ENCODE peak calls at places on chromosomes 16 and 17, in eight cellular contexts. One of them, this sample, is unnamed.

GRCh38 chr16:898216-898615 is 72.6 kb downstream of the LMF1 start:
- DNase-seq in GM13977: no peak
- DNase-seq in CD4-positive, CD25-positive, alpha-beta regulatory T cell: no peak
- DNase-seq in dorsolateral prefrontal cortex: no peak
- DNase-seq in cerebellar nuclear complex: no peak
- DNase-seq in non-pigmented ciliary epithelial cell: no peak
- DNase-seq in AG09319: no peak
- DNase-seq in omental fat pad: no peak
- DNase-seq in this sample: no peak

GRCh38 chr17:32746280-32746679 is 130.6 kb downstream of the MYO1D start:
- DNase-seq in GM13977: no peak
- DNase-seq in cerebellar nuclear complex: no peak
- DNase-seq in omental fat pad: no peak
- DNase-seq in dorsolateral prefrontal cortex: no peak
- DNase-seq in AG09319: no peak
- DNase-seq in non-pigmented ciliary epithelial cell: no peak
- DNase-seq in CD4-positive, CD25-positive, alpha-beta regulatory T cell: no peak
- DNase-seq in this sample: no peak

GRCh38 chr16:83227336-83227735 is 580.4 kb upstream of the HSBP1 start:
- DNase-seq in omental fat pad: no peak
- DNase-seq in non-pigmented ciliary epithelial cell: no peak
- DNase-seq in AG09319: no peak
- DNase-seq in dorsolateral prefrontal cortex: peak; percentile 17
- DNase-seq in cerebellar nuclear complex: no peak
- DNase-seq in CD4-positive, CD25-positive, alpha-beta regulatory T cell: no peak
- DNase-seq in GM13977: no peak
- DNase-seq in this sample: no peak

GRCh38 chr17:80008848-80009247 is 26.8 kb downstream of the TBC1D16 start:
- DNase-seq in dorsolateral prefrontal cortex: no peak
- DNase-seq in AG09319: no peak
- DNase-seq in GM13977: no peak
- DNase-seq in CD4-positive, CD25-positive, alpha-beta regulatory T cell: no peak
- DNase-seq in omental fat pad: no peak
- DNase-seq in non-pigmented ciliary epithelial cell: no peak
- DNase-seq in cerebellar nuclear complex: no peak
- DNase-seq in this sample: no peak

GRCh38 chr17:45783593-45784292 is 377 bp upstream of the CRHR1 start:
- DNase-seq in AG09319: no peak
- DNase-seq in cerebellar nuclear complex: no peak
- DNase-seq in GM13977: peak; percentile 42
- DNase-seq in non-pigmented ciliary epithelial cell: no peak
- DNase-seq in dorsolateral prefrontal cortex: no peak
- DNase-seq in CD4-positive, CD25-positive, alpha-beta regulatory T cell: no peak
- DNase-seq in omental fat pad: no peak
- DNase-seq in this sample: no peak

GRCh38 chr17:75645501-75645888 is 12.3 kb downstream of the SMIM5 start:
- DNase-seq in non-pigmented ciliary epithelial cell: peak; percentile 43
- DNase-seq in dorsolateral prefrontal cortex: no peak
- DNase-seq in AG09319: no peak
- DNase-seq in GM13977: no peak
- DNase-seq in CD4-positive, CD25-positive, alpha-beta regulatory T cell: no peak
- DNase-seq in cerebellar nuclear complex: no peak
- DNase-seq in omental fat pad: no peak
- DNase-seq in this sample: peak; percentile 78

GRCh38 chr17:48044851-48045250 is 3.3 kb upstream of the NFE2L1 start:
- DNase-seq in CD4-positive, CD25-positive, alpha-beta regulatory T cell: no peak
- DNase-seq in cerebellar nuclear complex: no peak
- DNase-seq in GM13977: no peak
- DNase-seq in non-pigmented ciliary epithelial cell: no peak
- DNase-seq in dorsolateral prefrontal cortex: no peak
- DNase-seq in omental fat pad: no peak
- DNase-seq in AG09319: no peak
- DNase-seq in this sample: no peak

GRCh38 chr16:49698931-49699715 is 156.8 kb downstream of the ZNF423 start:
- DNase-seq in cerebellar nuclear complex: no peak
- DNase-seq in AG09319: no peak
- DNase-seq in dorsolateral prefrontal cortex: no peak
- DNase-seq in non-pigmented ciliary epithelial cell: no peak
- DNase-seq in GM13977: no peak
- DNase-seq in CD4-positive, CD25-positive, alpha-beta regulatory T cell: no peak
- DNase-seq in omental fat pad: no peak
- DNase-seq in this sample: no peak

GRCh38 chr16:8720080-8720966 is 45.9 kb downstream of the ABAT start:
- DNase-seq in non-pigmented ciliary epithelial cell: no peak
- DNase-seq in omental fat pad: no peak
- DNase-seq in AG09319: no peak
- DNase-seq in cerebellar nuclear complex: no peak
- DNase-seq in dorsolateral prefrontal cortex: peak; percentile 33
- DNase-seq in CD4-positive, CD25-positive, alpha-beta regulatory T cell: no peak
- DNase-seq in GM13977: no peak
- DNase-seq in this sample: no peak

GRCh38 chr16:11619327-11619851 is 32.7 kb upstream of the LITAF start:
- DNase-seq in non-pigmented ciliary epithelial cell: no peak
- DNase-seq in GM13977: no peak
- DNase-seq in cerebellar nuclear complex: no peak
- DNase-seq in AG09319: no peak
- DNase-seq in dorsolateral prefrontal cortex: no peak
- DNase-seq in CD4-positive, CD25-positive, alpha-beta regulatory T cell: peak; percentile 57
- DNase-seq in omental fat pad: no peak
- DNase-seq in this sample: no peak

GRCh38 chr17:59361916-59362810 is 30.7 kb downstream of the YPEL2 start:
- DNase-seq in AG09319: peak; percentile 82
- DNase-seq in cerebellar nuclear complex: no peak
- DNase-seq in dorsolateral prefrontal cortex: peak; percentile 35
- DNase-seq in CD4-positive, CD25-positive, alpha-beta regulatory T cell: peak; percentile 71
- DNase-seq in GM13977: peak; percentile 42
- DNase-seq in non-pigmented ciliary epithelial cell: peak; percentile 85
- DNase-seq in omental fat pad: no peak
- DNase-seq in this sample: no peak

GRCh38 chr16:700684-701584 is 4.7 kb downstream of the FBXL16 start:
- DNase-seq in GM13977: peak; percentile 67
- DNase-seq in cerebellar nuclear complex: no peak
- DNase-seq in dorsolateral prefrontal cortex: no peak
- DNase-seq in non-pigmented ciliary epithelial cell: no peak
- DNase-seq in AG09319: no peak
- DNase-seq in CD4-positive, CD25-positive, alpha-beta regulatory T cell: peak; percentile 55
- DNase-seq in omental fat pad: no peak
- DNase-seq in this sample: no peak

GRCh38 chr17:82767041-82767754 is 15.3 kb downstream of the TBCD start:
- DNase-seq in omental fat pad: peak; percentile 49
- DNase-seq in GM13977: no peak
- DNase-seq in non-pigmented ciliary epithelial cell: no peak
- DNase-seq in CD4-positive, CD25-positive, alpha-beta regulatory T cell: no peak
- DNase-seq in AG09319: no peak
- DNase-seq in dorsolateral prefrontal cortex: peak; percentile 77
- DNase-seq in cerebellar nuclear complex: no peak
- DNase-seq in this sample: no peak

GRCh38 chr17:40290629-40291296 is 3.1 kb downstream of the CDC6 start:
- DNase-seq in AG09319: peak; percentile 92
- DNase-seq in dorsolateral prefrontal cortex: peak; percentile 72
- DNase-seq in omental fat pad: no peak
- DNase-seq in CD4-positive, CD25-positive, alpha-beta regulatory T cell: peak; percentile 52
- DNase-seq in GM13977: no peak
- DNase-seq in non-pigmented ciliary epithelial cell: peak; percentile 89
- DNase-seq in cerebellar nuclear complex: no peak
- DNase-seq in this sample: no peak

GRCh38 chr17:64358261-64358788 is 32.3 kb downstream of the PECAM1 start:
- DNase-seq in cerebellar nuclear complex: no peak
- DNase-seq in AG09319: no peak
- DNase-seq in GM13977: no peak
- DNase-seq in dorsolateral prefrontal cortex: no peak
- DNase-seq in non-pigmented ciliary epithelial cell: no peak
- DNase-seq in CD4-positive, CD25-positive, alpha-beta regulatory T cell: no peak
- DNase-seq in omental fat pad: no peak
- DNase-seq in this sample: no peak

GRCh38 chr16:53515259-53515658 is 12.2 kb upstream of the AKTIP start:
- DNase-seq in omental fat pad: no peak
- DNase-seq in non-pigmented ciliary epithelial cell: peak; percentile 71
- DNase-seq in AG09319: no peak
- DNase-seq in CD4-positive, CD25-positive, alpha-beta regulatory T cell: no peak
- DNase-seq in dorsolateral prefrontal cortex: no peak
- DNase-seq in cerebellar nuclear complex: no peak
- DNase-seq in GM13977: no peak
- DNase-seq in this sample: no peak

GRCh38 chr16:87927195-87927562 is 9.2 kb downstream of the CA5A start:
- DNase-seq in non-pigmented ciliary epithelial cell: no peak
- DNase-seq in AG09319: no peak
- DNase-seq in GM13977: no peak
- DNase-seq in dorsolateral prefrontal cortex: no peak
- DNase-seq in cerebellar nuclear complex: no peak
- DNase-seq in CD4-positive, CD25-positive, alpha-beta regulatory T cell: no peak
- DNase-seq in omental fat pad: no peak
- DNase-seq in this sample: no peak

GRCh38 chr16:8867483-8868271 is 1.1 kb downstream of the CARHSP1 start:
- DNase-seq in AG09319: no peak
- DNase-seq in CD4-positive, CD25-positive, alpha-beta regulatory T cell: peak; percentile 34
- DNase-seq in non-pigmented ciliary epithelial cell: no peak
- DNase-seq in dorsolateral prefrontal cortex: peak; percentile 39
- DNase-seq in GM13977: peak; percentile 62
- DNase-seq in omental fat pad: peak; percentile 51
- DNase-seq in cerebellar nuclear complex: no peak
- DNase-seq in this sample: no peak

GRCh38 chr16:78792952-78793351 is 693.5 kb downstream of the WWOX start:
- DNase-seq in CD4-positive, CD25-positive, alpha-beta regulatory T cell: no peak
- DNase-seq in dorsolateral prefrontal cortex: no peak
- DNase-seq in AG09319: no peak
- DNase-seq in omental fat pad: no peak
- DNase-seq in non-pigmented ciliary epithelial cell: no peak
- DNase-seq in GM13977: no peak
- DNase-seq in cerebellar nuclear complex: no peak
- DNase-seq in this sample: no peak

GRCh38 chr17:52790359-52790955 is 631.9 kb upstream of the CA10 start:
- DNase-seq in omental fat pad: no peak
- DNase-seq in dorsolateral prefrontal cortex: no peak
- DNase-seq in CD4-positive, CD25-positive, alpha-beta regulatory T cell: no peak
- DNase-seq in non-pigmented ciliary epithelial cell: no peak
- DNase-seq in AG09319: no peak
- DNase-seq in cerebellar nuclear complex: no peak
- DNase-seq in GM13977: no peak
- DNase-seq in this sample: no peak

GRCh38 chr17:80898706-80899105 is 92.9 kb upstream of the CHMP6 start:
- DNase-seq in dorsolateral prefrontal cortex: no peak
- DNase-seq in CD4-positive, CD25-positive, alpha-beta regulatory T cell: no peak
- DNase-seq in cerebellar nuclear complex: no peak
- DNase-seq in omental fat pad: no peak
- DNase-seq in non-pigmented ciliary epithelial cell: no peak
- DNase-seq in AG09319: no peak
- DNase-seq in GM13977: no peak
- DNase-seq in this sample: no peak

GRCh38 chr17:28735242-28735722 is 6.7 kb downstream of the NEK8 start:
- DNase-seq in omental fat pad: no peak
- DNase-seq in dorsolateral prefrontal cortex: no peak
- DNase-seq in cerebellar nuclear complex: no peak
- DNase-seq in CD4-positive, CD25-positive, alpha-beta regulatory T cell: no peak
- DNase-seq in GM13977: no peak
- DNase-seq in non-pigmented ciliary epithelial cell: no peak
- DNase-seq in AG09319: no peak
- DNase-seq in this sample: no peak

This sample was measured in retinal pigment epithelial cell.